ENCODE peak calls at places on chromosomes 6 and 20, in nine cellular contexts. X is cardiac muscle cell, Z is nephron progenitor cell, K is cardiac fibroblast, M is fibroblast of lung, G is hepatocyte, B is A549, U is D721Med, T is foreskin fibroblast. O is an unnamed sample.

GRCh38 chr20:51412991-51413471 is 129.5 kb downstream of the NFATC2 start:
- DNase-seq in T (peak), G (peak), K (no peak), B (no peak), U (no peak), M (no peak), X (peak), Z (no peak), O (no peak)

GRCh38 chr6:91130126-91130525 is 543.3 kb upstream of the MAP3K7 start:
- DNase-seq in G (no peak), Z (no peak), T (no peak), X (no peak), U (no peak), K (no peak), B (no peak), M (no peak), O (no peak)

GRCh38 chr20:4082406-4083102 is 67.2 kb upstream of the RNF24 start:
- DNase-seq in G (peak), Z (no peak), B (no peak), K (peak), X (peak), M (peak), U (no peak), T (peak), O (peak)

GRCh38 chr20:47578543-47578942 is 76.9 kb downstream of the NCOA3 start:
- DNase-seq in T (no peak), B (no peak), Z (no peak), G (no peak), K (peak), X (peak), U (no peak), M (no peak), O (no peak)

GRCh38 chr6:154411076-154411475 is 54.5 kb upstream of the IPCEF1 start:
- DNase-seq in M (peak), T (no peak), U (no peak), G (no peak), X (no peak), B (no peak), Z (no peak), K (no peak), O (no peak)

GRCh38 chr20:41177636-41178035 is 40.3 kb downstream of the PLCG1 start:
- DNase-seq in T (peak), B (peak), X (peak), K (peak), Z (no peak), G (peak), U (no peak), M (peak), O (no peak)

GRCh38 chr20:13221313-13221672 is 219 bp downstream of the ISM1 start:
- DNase-seq in B (no peak), M (no peak), T (no peak), X (no peak), K (no peak), U (no peak), Z (no peak), G (no peak), O (no peak)

GRCh38 chr20:63962426-63963347 is 6.5 kb upstream of the UCKL1 start:
- DNase-seq in B (no peak), T (no peak), K (no peak), Z (no peak), G (no peak), X (no peak), U (no peak), M (no peak), O (no peak)

GRCh38 chr6:32967151-32968091 is 973 bp upstream of the BRD2 start:
- DNase-seq in Z (no peak), B (no peak), U (no peak), K (peak), T (no peak), X (peak), M (peak), G (peak), O (peak)

GRCh38 chr6:63527658-63528514 is 44.4 kb upstream of the LOC128125822 start:
- DNase-seq in B (peak), Z (no peak), K (peak), M (peak), G (peak), X (peak), U (no peak), T (peak), O (no peak)

GRCh38 chr20:63025534-63026331 is 19.0 kb upstream of the BHLHE23 start:
- DNase-seq in X (peak), K (peak), M (peak), B (no peak), Z (no peak), T (peak), U (no peak), G (no peak), O (peak)

GRCh38 chr6:3722785-3723184 is 28.7 kb downstream of the PXDC1 start:
- DNase-seq in M (no peak), X (peak), U (no peak), K (no peak), Z (no peak), T (no peak), B (no peak), G (no peak), O (no peak)

GRCh38 chr20:56631318-56631989 is 2.3 kb downstream of the TFAP2C start:
- DNase-seq in G (no peak), U (no peak), K (no peak), X (no peak), M (no peak), T (no peak), B (no peak), Z (peak), O (no peak)

GRCh38 chr6:118581489-118581959 is 33.4 kb downstream of the PLN start:
- DNase-seq in M (peak), X (peak), T (peak), B (no peak), K (peak), Z (no peak), U (no peak), G (peak), O (no peak)

GRCh38 chr6:141483561-141484061 is 649.1 kb upstream of the GJE1 start:
- DNase-seq in M (peak), G (no peak), Z (no peak), B (peak), X (peak), K (peak), U (no peak), T (peak), O (peak)

GRCh38 chr6:131773284-131773950 is 34.4 kb upstream of the ENPP1 start:
- DNase-seq in X (no peak), U (no peak), T (no peak), Z (no peak), M (peak), K (no peak), B (no peak), G (no peak), O (no peak)

GRCh38 chr6:82363368-82364086 is at the start of gene TPBG:
- DNase-seq in K (peak), B (peak), U (no peak), T (peak), Z (peak), X (peak), G (peak), M (peak), O (no peak)

GRCh38 chr6:24780206-24780605 is 5.5 kb downstream of the GMNN start:
- DNase-seq in U (no peak), G (no peak), B (no peak), T (no peak), X (no peak), K (peak), Z (no peak), M (peak), O (no peak)

GRCh38 chr20:62219101-62219991 is 732 bp downstream of the HRH3 start:
- DNase-seq in K (peak), U (no peak), G (no peak), X (no peak), B (no peak), T (no peak), M (no peak), Z (no peak), O (no peak)

GRCh38 chr6:152595507-152595906 is 41.7 kb downstream of the SYNE1 start:
- DNase-seq in X (peak), K (peak), Z (no peak), B (no peak), T (no peak), G (peak), M (no peak), U (no peak), O (no peak)

GRCh38 chr6:41735427-41736206 is at the start of gene TFEB:
- DNase-seq in B (peak), G (peak), T (peak), X (peak), K (peak), M (peak), Z (peak), U (peak), O (peak)

GRCh38 chr6:132684267-132684666 is 25.3 kb upstream of the TAAR1 start:
- DNase-seq in T (no peak), K (no peak), Z (no peak), B (no peak), M (no peak), G (no peak), X (no peak), U (no peak), O (no peak)

GRCh38 chr6:18022398-18023231 is 35.2 kb upstream of the KIF13A start:
- DNase-seq in Z (peak), U (no peak), T (peak), M (peak), X (peak), G (peak), K (peak), B (peak), O (no peak)

GRCh38 chr6:79313254-79313653 is 78.8 kb upstream of the HMGN3 start:
- DNase-seq in M (no peak), X (no peak), T (no peak), G (peak), Z (no peak), B (no peak), U (no peak), K (peak), O (no peak)

GRCh38 chr6:69796081-69796626 is 656 bp downstream of the LMBRD1 start:
- DNase-seq in B (peak), M (peak), G (peak), K (peak), T (peak), U (no peak), Z (no peak), X (peak), O (peak)

GRCh38 chr6:42228305-42228704 is 10.6 kb upstream of the MRPS10 start:
- DNase-seq in B (no peak), U (no peak), Z (no peak), K (no peak), X (no peak), T (no peak), G (no peak), M (no peak), O (no peak)

GRCh38 chr6:111993342-111993741 is 60.6 kb upstream of the CCN6 start:
- DNase-seq in G (no peak), K (no peak), X (no peak), Z (no peak), T (no peak), U (no peak), M (no peak), B (no peak), O (no peak)

DNA sequence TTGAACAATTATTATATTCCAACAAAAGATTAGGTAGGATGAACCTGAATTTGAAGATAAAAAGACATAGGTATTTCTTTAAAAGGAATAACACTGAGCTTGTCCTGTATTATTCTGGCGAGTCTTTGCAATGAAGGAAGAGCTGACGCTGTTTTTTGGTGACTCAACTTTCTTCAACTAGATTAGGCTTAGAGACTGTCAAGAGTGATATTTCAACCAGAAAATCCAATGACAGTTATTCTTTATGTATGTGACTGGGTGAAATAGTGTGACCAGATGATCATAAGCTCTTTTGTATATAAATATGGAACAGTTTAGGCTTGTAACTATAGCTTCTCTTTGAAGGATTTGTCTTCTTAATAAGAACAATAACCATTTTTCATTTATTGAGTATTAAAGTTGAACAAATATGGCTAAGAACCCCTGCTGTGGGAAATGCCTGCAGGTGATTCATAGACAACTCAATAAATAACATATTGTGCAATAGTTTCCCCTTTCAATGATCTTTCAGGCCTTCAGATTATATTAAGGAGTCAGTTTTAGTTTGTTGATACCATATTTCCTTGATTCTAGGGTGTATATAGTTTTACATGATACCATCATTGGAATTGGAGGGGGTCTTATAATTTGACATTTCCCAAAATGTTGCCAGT is 265.6 kb upstream of the JAG1 start:
- DNase-seq in B (no peak), K (peak), G (no peak), Z (no peak), M (peak), T (no peak), X (no peak), U (no peak), O (no peak)
- TF ChIP-seq CTCF in B (no peak), K (no peak), G (no peak), Z (no peak), M (no peak), T (no peak), X (no peak), U (no peak), O (no peak)

GRCh38 chr6:116685437-116685993 is 4.5 kb downstream of the KPNA5 start:
- DNase-seq in U (no peak), X (no peak), M (no peak), K (no peak), Z (no peak), T (no peak), B (no peak), G (no peak), O (no peak)
- TF ChIP-seq CTCF in U (no peak), X (no peak), M (no peak), K (no peak), Z (no peak), T (no peak), B (no peak), G (no peak), O (no peak)

GRCh38 chr20:61042501-61043385 is 209.3 kb upstream of the CDH4 start:
- DNase-seq in U (no peak), G (no peak), K (no peak), M (peak), T (peak), X (no peak), B (no peak), Z (peak), O (no peak)

GRCh38 chr20:61043681-61044080 is 208.4 kb upstream of the CDH4 start:
- DNase-seq in X (no peak), K (no peak), Z (no peak), U (no peak), M (no peak), G (no peak), T (no peak), B (no peak), O (no peak)

GRCh38 chr20:61045091-61045490 is 207.0 kb upstream of the CDH4 start:
- DNase-seq in G (no peak), B (no peak), U (no peak), M (no peak), X (no peak), T (no peak), Z (no peak), K (no peak), O (no peak)

GRCh38 chr20:61045876-61046585 is 206.0 kb upstream of the CDH4 start:
- DNase-seq in X (no peak), K (no peak), M (no peak), Z (peak), G (peak), B (no peak), T (no peak), U (no peak), O (no peak)

GRCh38 chr20:61044499-61044898 is 207.6 kb upstream of the CDH4 start:
- DNase-seq in X (no peak), U (no peak), Z (peak), M (no peak), B (no peak), K (peak), G (no peak), T (no peak), O (peak)
- TF ChIP-seq CTCF in X (no peak), U (no peak), Z (no peak), M (peak), B (no peak), K (no peak), G (no peak), T (peak), O (no peak)

DNA sequence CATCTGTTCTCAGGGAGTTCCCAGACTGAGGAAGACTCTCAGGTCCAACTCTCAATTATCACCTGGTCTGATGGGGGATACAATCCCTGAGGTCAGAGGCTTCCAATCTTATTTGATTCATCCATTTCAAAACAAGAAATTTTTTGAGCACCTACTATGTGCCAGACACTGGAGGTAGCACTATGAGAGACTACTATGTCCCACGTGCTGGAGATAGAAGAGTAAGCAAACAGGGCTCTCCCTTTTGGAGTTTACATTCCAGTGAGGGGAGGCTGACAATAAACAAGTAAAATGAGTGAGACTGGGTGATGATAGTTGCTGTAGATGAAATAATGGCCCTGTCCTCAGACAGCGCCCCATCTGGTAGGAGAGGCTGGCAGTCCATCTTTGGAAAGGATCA is 16.5 kb downstream of the TMEM151B start:
- DNase-seq in B (no peak), K (no peak), G (no peak), M (no peak), Z (no peak), U (no peak), X (no peak), T (no peak), O (no peak)
- TF ChIP-seq CTCF in B (no peak), K (no peak), G (no peak), M (no peak), Z (no peak), U (no peak), X (no peak), T (no peak), O (no peak)

GRCh38 chr6:157989541-157990289 is 8.1 kb downstream of the SYNJ2 start:
- DNase-seq in Z (no peak), B (no peak), G (peak), U (no peak), X (peak), T (no peak), M (peak), K (peak), O (peak)
- TF ChIP-seq CTCF in Z (no peak), B (no peak), G (no peak), U (no peak), X (peak), T (peak), M (no peak), K (no peak), O (no peak)